ENCODE peak calls at places on chromosomes 1 and 21, in six cellular contexts. O, S, T, M, G and U are unnamed samples.

GRCh38 chr1:224333939-224334701 is 4.1 kb upstream of the NVL start:
- DNase-seq in G (no peak), S (no peak), T (no peak), M (no peak), O (no peak), U (no peak)

GRCh38 chr1:39933956-39934941 is 20.7 kb upstream of the MFSD2A start:
- DNase-seq in M (no peak), S (no peak), O (peak; percentile 88), G (peak; percentile 48), T (peak; percentile 88), U (no peak)

GRCh38 chr1:10431065-10431730 is 965 bp downstream of the CENPS start:
- DNase-seq in T (no peak), M (no peak), O (no peak), S (peak; percentile 34), G (no peak), U (no peak)

GRCh38 chr1:178713270-178713669 is 11.8 kb upstream of the RALGPS2 start:
- DNase-seq in T (no peak), O (no peak), M (no peak), S (no peak), G (no peak), U (no peak)

GRCh38 chr21:37758997-37759396 is 157.3 kb downstream of the KCNJ6 start:
- DNase-seq in M (peak; percentile 57), S (no peak), T (no peak), G (no peak), O (no peak), U (no peak)

GRCh38 chr1:116302281-116302680 is 70.8 kb upstream of the ATP1A1 start:
- DNase-seq in O (no peak), M (no peak), G (no peak), S (no peak), T (no peak), U (peak; percentile 14)

GRCh38 chr1:167689569-167689925 is 32.2 kb upstream of the MPZL1 start:
- DNase-seq in M (peak; percentile 73), T (no peak), O (no peak), S (no peak), G (no peak), U (no peak)

GRCh38 chr1:8276173-8276914 is 41.6 kb upstream of the SLC45A1 start:
- DNase-seq in T (no peak), S (peak; percentile 17), O (no peak), M (no peak), G (no peak), U (no peak)

GRCh38 chr1:197685785-197686184 is 89.5 kb downstream of the DENND1B start:
- DNase-seq in O (no peak), M (no peak), G (no peak), T (no peak), S (no peak), U (no peak)

GRCh38 chr1:41537257-41537656 is 52.8 kb upstream of the EDN2 start:
- DNase-seq in S (no peak), O (peak; percentile 5), M (no peak), T (peak; percentile 64), G (no peak), U (no peak)

GRCh38 chr1:209617047-209617673 is 33.6 kb downstream of the CAMK1G start:
- DNase-seq in G (peak; percentile 29), O (no peak), T (peak; percentile 47), S (no peak), M (no peak), U (no peak)

GRCh38 chr1:193104496-193104905 is 713 bp downstream of the GLRX2 start:
- DNase-seq in G (peak; percentile 47), S (no peak), T (peak; percentile 71), M (peak; percentile 61), O (peak; percentile 46), U (no peak)

GRCh38 chr1:159957824-159958268 is 3.8 kb upstream of the SLAMF9 start:
- DNase-seq in T (peak; percentile 58), M (no peak), G (no peak), S (no peak), O (no peak), U (no peak)

GRCh38 chr1:223794040-223794880 is 51.5 kb downstream of the TP53BP2 start:
- DNase-seq in T (no peak), S (no peak), M (no peak), G (no peak), O (no peak), U (no peak)

GRCh38 chr1:174021611-174022079 is 512 bp downstream of the RC3H1 start:
- DNase-seq in O (peak; percentile 37), T (peak; percentile 75), M (no peak), G (no peak), S (peak; percentile 64), U (no peak)

GRCh38 chr1:53968125-53968513 is 22.0 kb downstream of the LRRC42 start:
- DNase-seq in M (peak; percentile 29), S (no peak), G (no peak), T (no peak), O (no peak), U (no peak)

GRCh38 chr1:65209005-65209885 is 61.2 kb downstream of the AK4 start:
- DNase-seq in T (no peak), G (no peak), M (peak; percentile 4), O (no peak), S (peak; percentile 27), U (no peak)

GRCh38 chr1:77126309-77126708 is 92.9 kb downstream of the PIGK start:
- DNase-seq in O (peak; percentile 43), T (no peak), S (peak; percentile 71), G (no peak), M (peak; percentile 32), U (no peak)

GRCh38 chr21:43734830-43735229 is 15.9 kb downstream of the PDXK start:
- DNase-seq in M (no peak), S (no peak), O (no peak), T (no peak), G (no peak), U (no peak)

GRCh38 chr21:43731891-43732711 is 13.2 kb downstream of the PDXK start:
- DNase-seq in M (no peak), S (no peak), O (no peak), G (no peak), T (no peak), U (no peak)

GRCh38 chr21:43733060-43733459 is 14.1 kb downstream of the PDXK start:
- DNase-seq in G (no peak), S (peak; percentile 67), T (no peak), O (no peak), M (no peak), U (no peak)

GRCh38 chr21:43734131-43734634 is 15.3 kb downstream of the PDXK start:
- DNase-seq in T (no peak), M (no peak), G (no peak), S (peak; percentile 83), O (no peak), U (no peak)

GRCh38 chr21:43733529-43734071 is 14.7 kb downstream of the PDXK start:
- DNase-seq in S (peak; percentile 55), O (no peak), M (no peak), T (no peak), G (no peak), U (no peak)
- H3K4me1 ChIP-seq in S (peaks cover 20% of the 10 kb centered on the region), O (peaks cover 35% of the 10 kb centered on the region), M (peaks cover 19% of the 10 kb centered on the region), T (peaks cover 17% of the 10 kb centered on the region), G (peaks cover 24% of the 10 kb centered on the region), U (peaks cover 55% of the 10 kb centered on the region)

DNA sequence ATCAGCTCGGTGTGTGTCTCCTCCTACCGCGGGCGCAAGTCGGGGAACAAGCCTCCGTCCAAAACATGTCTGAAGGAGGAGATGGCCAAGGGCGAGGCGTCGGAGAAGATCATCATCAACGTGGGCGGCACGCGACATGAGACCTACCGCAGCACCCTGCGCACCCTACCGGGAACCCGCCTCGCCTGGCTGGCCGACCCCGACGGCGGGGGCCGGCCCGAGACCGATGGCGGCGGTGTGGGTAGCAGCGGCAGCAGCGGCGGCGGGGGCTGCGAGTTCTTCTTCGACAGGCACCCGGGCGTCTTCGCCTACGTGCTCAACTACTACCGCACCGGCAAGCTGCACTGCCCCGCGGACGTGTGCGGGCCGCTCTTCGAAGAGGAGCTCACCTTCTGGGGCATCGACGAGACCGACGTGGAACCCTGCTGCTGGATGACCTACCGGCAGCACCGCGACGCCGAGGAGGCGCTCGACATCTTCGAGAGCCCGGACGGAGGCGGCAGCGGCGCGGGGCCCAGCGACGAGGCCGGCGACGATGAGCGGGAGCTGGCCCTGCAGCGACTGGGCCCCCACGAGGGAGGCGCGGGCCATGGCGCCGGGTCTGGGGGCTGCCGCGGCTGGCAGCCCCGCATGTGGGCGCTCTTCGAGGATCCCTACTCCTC is 1.5 kb downstream of the KCNC4 start:
- DNase-seq in S (no peak), T (no peak), O (no peak), G (no peak), M (no peak), U (no peak)
- H3K4me1 ChIP-seq in S (peaks cover 37% of the 10 kb centered on the region), T (peaks cover 41% of the 10 kb centered on the region), O (peaks cover 53% of the 10 kb centered on the region), G (peaks cover 30% of the 10 kb centered on the region), M (peaks cover 17% of the 10 kb centered on the region), U (peaks cover 63% of the 10 kb centered on the region)

GRCh38 chr1:107804134-107804533 is 160.8 kb downstream of the VAV3 start:
- DNase-seq in T (no peak), O (no peak), G (no peak), M (no peak), S (peak; percentile 64), U (no peak)

GRCh38 chr1:107810552-107810951 is 154.4 kb downstream of the VAV3 start:
- DNase-seq in S (no peak), M (no peak), T (no peak), G (no peak), O (no peak), U (no peak)

GRCh38 chr1:107804746-107805145 is 160.2 kb downstream of the VAV3 start:
- DNase-seq in S (no peak), M (no peak), O (no peak), T (no peak), G (no peak), U (no peak)

GRCh38 chr1:107806902-107807301 is 158.1 kb downstream of the VAV3 start:
- DNase-seq in O (no peak), T (no peak), M (no peak), S (no peak), G (no peak), U (no peak)

GRCh38 chr1:107807405-107807804 is 157.6 kb downstream of the VAV3 start:
- DNase-seq in O (no peak), S (no peak), T (no peak), M (no peak), G (no peak), U (no peak)
- H3K4me1 ChIP-seq in O (no peaks in the 10 kb centered on the region), S (peaks cover 28% of the 10 kb centered on the region), T (no peaks in the 10 kb centered on the region), M (no peaks in the 10 kb centered on the region), G (no peaks in the 10 kb centered on the region), U (no peaks in the 10 kb centered on the region)

GRCh38 chr1:227391871-227392270 is 73.6 kb upstream of the CDC42BPA start:
- DNase-seq in G (no peak), S (no peak), T (no peak), M (no peak), O (no peak), U (no peak)

GRCh38 chr1:227390525-227390924 is 72.2 kb upstream of the CDC42BPA start:
- DNase-seq in S (no peak), O (no peak), M (no peak), T (no peak), G (no peak), U (no peak)

GRCh38 chr1:227388771-227389170 is 70.5 kb upstream of the CDC42BPA start:
- DNase-seq in M (no peak), G (no peak), O (no peak), S (no peak), T (no peak), U (no peak)

GRCh38 chr1:227392984-227393764 is 74.9 kb upstream of the CDC42BPA start:
- DNase-seq in T (no peak), S (no peak), O (no peak), G (no peak), M (no peak), U (no peak)

DNA sequence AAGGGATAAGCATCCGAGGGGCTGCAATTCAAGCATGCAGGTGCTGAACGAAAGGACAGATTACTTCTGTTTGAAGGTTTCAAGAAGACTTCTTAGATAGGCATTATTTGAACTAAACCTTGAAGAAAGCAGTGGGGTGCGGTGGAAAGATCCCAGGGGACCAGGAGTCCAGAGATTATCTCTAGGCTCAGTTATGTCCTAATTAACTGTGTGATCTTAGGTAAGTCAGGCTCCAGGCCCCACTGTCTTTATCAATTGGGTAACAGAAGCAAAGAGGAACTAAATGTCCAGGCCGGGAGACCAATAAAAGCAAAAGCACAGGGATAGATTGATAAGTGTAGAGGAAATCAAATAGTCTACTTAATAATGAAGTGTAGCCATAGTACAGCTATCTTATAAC is 72.9 kb upstream of the CDC42BPA start:
- DNase-seq in O (no peak), S (no peak), M (no peak), G (no peak), T (no peak), U (no peak)
- H3K4me1 ChIP-seq in O (no peaks in the 10 kb centered on the region), S (no peaks in the 10 kb centered on the region), M (no peaks in the 10 kb centered on the region), G (no peaks in the 10 kb centered on the region), T (peaks cover 10% of the 10 kb centered on the region), U (no peaks in the 10 kb centered on the region)